ENCODE peak calls at places on chromosomes 11 and 22, in five cellular contexts. E, Y, V, C and F are unnamed samples.

GRCh38 chr22:21697866-21698265 is 32.1 kb downstream of the PPIL2 start:
- DNase-seq in E (no peak), Y (no peak), V (no peak), C (no peak), F (no peak)

GRCh38 chr11:19864141-19865120 is 151.8 kb downstream of the NAV2 start:
- DNase-seq in E (no peak), Y (no peak), V (no peak), C (no peak), F (no peak)

GRCh38 chr11:47863189-47863892 is 15.2 kb upstream of the NUP160 start:
- DNase-seq in E (peak), Y (no peak), V (no peak), C (no peak), F (no peak)

GRCh38 chr11:57327721-57328120 is 3.0 kb upstream of the TNKS1BP1 start:
- DNase-seq in E (no peak), Y (no peak), V (no peak), C (no peak), F (no peak)

GRCh38 chr11:82883853-82884252 is 16.4 kb downstream of the PRCP start:
- DNase-seq in E (no peak), Y (no peak), V (no peak), C (no peak), F (no peak)

GRCh38 chr22:20764053-20764720 is 9.7 kb upstream of the SERPIND1 start:
- DNase-seq in E (no peak), Y (no peak), V (no peak), C (no peak), F (no peak)

GRCh38 chr11:59872076-59872475 is 5.8 kb upstream of the TCN1 start:
- DNase-seq in E (no peak), Y (no peak), V (no peak), C (no peak), F (no peak)

GRCh38 chr11:130449246-130449990 is 973 bp downstream of the ADAMTS15 start:
- DNase-seq in E (no peak), Y (no peak), V (no peak), C (no peak), F (no peak)

GRCh38 chr11:17807034-17807433 is 72.5 kb downstream of the KCNC1 start:
- DNase-seq in E (no peak), Y (no peak), V (no peak), C (no peak), F (no peak)

GRCh38 chr11:101441747-101442146 is 142.1 kb downstream of the TRPC6 start:
- DNase-seq in E (no peak), Y (no peak), V (no peak), C (no peak), F (no peak)

GRCh38 chr22:40953446-40953845 is 2.3 kb downstream of the RBX1 start:
- DNase-seq in E (no peak), Y (no peak), V (no peak), C (no peak), F (no peak)

GRCh38 chr11:72727521-72727920 is 24.7 kb downstream of the ARAP1 start:
- DNase-seq in E (no peak), Y (peak), V (no peak), C (no peak), F (peak)

GRCh38 chr11:43177938-43178337 is 133.9 kb upstream of the API5 start:
- DNase-seq in E (no peak), Y (no peak), V (no peak), C (no peak), F (no peak)

GRCh38 chr11:126874831-126875230 is 125.7 kb downstream of the KIRREL3 start:
- DNase-seq in E (no peak), Y (no peak), V (no peak), C (no peak), F (no peak)

GRCh38 chr22:24434472-24435322 is 7.3 kb downstream of the ADORA2A start:
- DNase-seq in E (peak), Y (peak), V (no peak), C (no peak), F (peak)

GRCh38 chr11:25734592-25735211 is 597.2 kb upstream of the ANO3 start:
- DNase-seq in E (no peak), Y (no peak), V (no peak), C (no peak), F (no peak)

GRCh38 chr11:57434640-57435546 is 8.0 kb upstream of the SLC43A3 start:
- DNase-seq in E (no peak), Y (no peak), V (no peak), C (peak), F (peak)

GRCh38 chr11:75337195-75337654 is 14.2 kb downstream of the ARRB1 start:
- DNase-seq in E (no peak), Y (no peak), V (no peak), C (no peak), F (peak)

GRCh38 chr11:72191961-72192381 is at the start of gene FOLR1:
- DNase-seq in E (no peak), Y (no peak), V (no peak), C (no peak), F (no peak)

GRCh38 chr11:8442301-8442700 is 151.7 kb downstream of the STK33 start:
- DNase-seq in E (no peak), Y (no peak), V (no peak), C (no peak), F (no peak)

GRCh38 chr11:67352546-67353316 is 615 bp downstream of the POLD4 start:
- DNase-seq in E (no peak), Y (no peak), V (peak), C (peak), F (peak)

GRCh38 chr11:32427616-32427934 is 7.8 kb downstream of the WT1 start:
- DNase-seq in E (no peak), Y (no peak), V (no peak), C (no peak), F (no peak)

GRCh38 chr11:70490723-70491558 is 92.6 kb downstream of the CTTN start:
- DNase-seq in E (no peak), Y (peak), V (no peak), C (no peak), F (peak)

GRCh38 chr22:47007496-47007895 is 245.0 kb downstream of the TBC1D22A start:
- DNase-seq in E (no peak), Y (no peak), V (no peak), C (no peak), F (no peak)